ENCODE peak calls at places on chromosomes 12 and 14, in six cellular contexts. C, Q, Y, V, T and S are unnamed samples.
A peak's percentile ranks its signal among the peaks of the same experiment; 100 is the strongest.

GRCh38 chr12:122406701-122407154 is 15.7 kb downstream of the CLIP1 start:
- DNase-seq in Q (peak; percentile 24), V (no peak), Y (no peak), T (no peak), C (no peak), S (no peak)

GRCh38 chr14:58777541-58777979 is 139.8 kb downstream of the DACT1 start:
- DNase-seq in Y (peak; percentile 18), T (no peak), C (no peak), V (no peak), Q (no peak), S (no peak)

GRCh38 chr12:28096649-28097048 is 93.6 kb upstream of the CCDC91 start:
- DNase-seq in Q (no peak), Y (no peak), T (no peak), V (no peak), C (no peak), S (no peak)

GRCh38 chr14:91058017-91058675 is 2.3 kb downstream of the RPS6KA5 start:
- DNase-seq in Q (no peak), Y (no peak), V (no peak), C (no peak), T (no peak), S (no peak)

GRCh38 chr12:12885060-12885792 is 6.1 kb upstream of the GPRC5A start:
- DNase-seq in V (no peak), Y (peak; percentile 18), Q (no peak), T (no peak), C (no peak), S (no peak)

GRCh38 chr12:76866726-76867125 is 12.1 kb downstream of the CSRP2 start:
- DNase-seq in T (no peak), Y (peak; percentile 77), Q (peak; percentile 85), V (no peak), C (no peak), S (no peak)

GRCh38 chr14:71932229-71932951 is at the start of gene RGS6:
- DNase-seq in T (peak; percentile 27), V (peak; percentile 56), C (peak; percentile 52), Y (peak; percentile 91), Q (no peak), S (no peak)

GRCh38 chr12:16198884-16199283 is 78.6 kb downstream of the SLC15A5 start:
- DNase-seq in Y (peak; percentile 53), Q (peak; percentile 98), V (no peak), T (no peak), C (no peak), S (no peak)

GRCh38 chr14:85798852-85799251 is 268.9 kb downstream of the FLRT2 start:
- DNase-seq in V (no peak), T (no peak), C (no peak), Y (no peak), Q (no peak), S (no peak)

GRCh38 chr12:106106129-106106566 is 32.6 kb downstream of the NUAK1 start:
- DNase-seq in T (no peak), C (peak; percentile 36), Q (no peak), Y (no peak), V (no peak), S (no peak)

GRCh38 chr14:90645842-90646443 is 170.3 kb downstream of the TTC7B start:
- DNase-seq in Y (peak; percentile 33), T (no peak), C (no peak), Q (no peak), V (no peak), S (no peak)

GRCh38 chr14:99689266-99690236 is 5.5 kb downstream of the CYP46A1 start:
- DNase-seq in C (no peak), Q (no peak), Y (no peak), T (no peak), V (no peak), S (peak; percentile 38)

GRCh38 chr12:101564912-101565311 is 29.9 kb upstream of the MYBPC1 start:
- DNase-seq in Q (no peak), V (no peak), Y (no peak), C (peak; percentile 1), T (no peak), S (no peak)

GRCh38 chr12:51963477-51963876 is 12.0 kb downstream of the ACVR1B start:
- DNase-seq in Q (no peak), C (no peak), T (no peak), Y (no peak), V (no peak), S (no peak)

GRCh38 chr12:123471374-123472068 is 13.6 kb downstream of the SNRNP35 start:
- DNase-seq in C (no peak), Y (no peak), Q (no peak), T (peak; percentile 67), V (no peak), S (no peak)

GRCh38 chr12:105878964-105879363 is 259.8 kb downstream of the NUAK1 start:
- DNase-seq in Y (no peak), C (no peak), Q (no peak), T (no peak), V (no peak), S (no peak)

GRCh38 chr14:104247336-104248202 is 109.2 kb downstream of the KIF26A start:
- DNase-seq in Q (no peak), Y (no peak), V (peak; percentile 34), C (no peak), T (no peak), S (no peak)

GRCh38 chr12:50925342-50925651 is 27.0 kb upstream of the HIGD1C start:
- DNase-seq in Q (peak; percentile 86), Y (no peak), V (no peak), C (no peak), T (no peak), S (no peak)

GRCh38 chr12:6735448-6736191 is 11.8 kb downstream of the COPS7A start:
- DNase-seq in Q (peak; percentile 39), Y (peak; percentile 74), T (peak; percentile 54), C (peak; percentile 76), V (peak; percentile 77), S (peak; percentile 70)

GRCh38 chr12:95553202-95553943 is 2.1 kb upstream of the USP44 start:
- DNase-seq in V (no peak), C (no peak), Y (no peak), T (no peak), Q (no peak), S (no peak)

GRCh38 chr14:53640695-53641094 is 315.9 kb downstream of the BMP4 start:
- DNase-seq in T (no peak), Q (no peak), V (no peak), C (no peak), Y (no peak), S (no peak)

GRCh38 chr12:125696044-125696443 is 630.8 kb downstream of the AACS start:
- DNase-seq in C (no peak), Q (no peak), Y (no peak), T (no peak), V (no peak), S (no peak)

GRCh38 chr14:63470877-63471565 is 72.2 kb downstream of the PPP2R5E start:
- DNase-seq in Y (no peak), Q (no peak), V (no peak), C (no peak), T (no peak), S (no peak)

GRCh38 chr12:132925597-132926416 is 30.3 kb downstream of the ZNF605 start:
- DNase-seq in Y (no peak), V (no peak), T (no peak), C (no peak), Q (no peak), S (no peak)

GRCh38 chr12:42162198-42162597 is 17.5 kb upstream of the GXYLT1 start:
- DNase-seq in V (no peak), Q (no peak), C (no peak), T (no peak), Y (no peak), S (no peak)

GRCh38 chr14:63454863-63455622 is 88.1 kb downstream of the PPP2R5E start:
- DNase-seq in Y (no peak), T (no peak), C (no peak), Q (no peak), V (no peak), S (no peak)

GRCh38 chr12:34210183-34210582 is 187.9 kb downstream of the ALG10 start:
- DNase-seq in V (no peak), Q (no peak), C (peak; percentile 9), Y (no peak), T (no peak), S (no peak)

DNA sequence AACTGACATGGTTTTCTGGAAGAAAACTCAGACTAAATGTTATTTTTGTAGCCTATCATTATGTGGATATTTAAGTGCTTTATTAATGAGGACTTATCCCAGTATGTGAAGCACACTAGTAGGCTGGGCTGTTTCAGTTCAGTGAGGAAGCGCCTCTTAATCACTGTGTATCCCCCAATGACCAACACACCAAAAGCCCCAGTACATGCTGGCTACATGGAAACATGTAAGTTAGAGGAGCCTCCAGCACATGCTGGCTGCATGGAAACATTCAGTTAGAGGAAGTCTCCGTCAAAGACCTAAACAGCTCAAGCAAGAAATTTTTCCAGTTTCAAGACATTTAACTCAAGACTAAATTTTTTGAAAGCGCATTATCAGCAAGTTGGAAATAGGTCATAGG is 26.8 kb downstream of the DICER1 start:
- DNase-seq in C (no peak), Q (no peak), T (no peak), Y (no peak), V (no peak), S (no peak)
- H3K36me3 ChIP-seq in C (peaks cover 53% of the 10 kb centered on the region), Q (peaks cover 86% of the 10 kb centered on the region), T (peaks cover 73% of the 10 kb centered on the region), Y (peaks cover 3% of the 10 kb centered on the region), V (peaks cover 60% of the 10 kb centered on the region), S (peaks cover 26% of the 10 kb centered on the region)

DNA sequence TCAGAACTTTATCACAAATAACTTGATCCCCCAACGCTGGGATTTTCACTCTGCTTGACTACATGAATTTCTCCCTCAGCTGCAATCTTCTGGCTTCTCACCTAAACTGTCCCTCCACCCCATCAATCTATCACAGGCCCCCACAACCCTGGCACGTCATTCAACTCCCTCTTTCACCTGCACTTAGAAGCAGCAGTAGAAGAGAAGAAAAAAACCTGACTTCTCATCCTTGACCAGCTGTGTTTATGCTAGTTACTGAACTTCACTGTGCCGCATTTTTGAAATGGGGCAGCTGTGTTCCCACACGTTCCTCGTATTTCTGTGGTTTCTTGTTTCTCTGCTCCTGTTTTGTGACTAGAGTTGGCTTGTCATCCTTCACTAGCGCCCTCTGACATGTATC is 35.0 kb downstream of the ITPR2 start:
- DNase-seq in C (no peak), Y (no peak), Q (peak; percentile 43), T (no peak), V (no peak), S (no peak)
- TF ChIP-seq CTCF in C (no peak), Y (no peak), Q (peak; percentile 32), T (no peak), V (no peak), S (no peak)

DNA sequence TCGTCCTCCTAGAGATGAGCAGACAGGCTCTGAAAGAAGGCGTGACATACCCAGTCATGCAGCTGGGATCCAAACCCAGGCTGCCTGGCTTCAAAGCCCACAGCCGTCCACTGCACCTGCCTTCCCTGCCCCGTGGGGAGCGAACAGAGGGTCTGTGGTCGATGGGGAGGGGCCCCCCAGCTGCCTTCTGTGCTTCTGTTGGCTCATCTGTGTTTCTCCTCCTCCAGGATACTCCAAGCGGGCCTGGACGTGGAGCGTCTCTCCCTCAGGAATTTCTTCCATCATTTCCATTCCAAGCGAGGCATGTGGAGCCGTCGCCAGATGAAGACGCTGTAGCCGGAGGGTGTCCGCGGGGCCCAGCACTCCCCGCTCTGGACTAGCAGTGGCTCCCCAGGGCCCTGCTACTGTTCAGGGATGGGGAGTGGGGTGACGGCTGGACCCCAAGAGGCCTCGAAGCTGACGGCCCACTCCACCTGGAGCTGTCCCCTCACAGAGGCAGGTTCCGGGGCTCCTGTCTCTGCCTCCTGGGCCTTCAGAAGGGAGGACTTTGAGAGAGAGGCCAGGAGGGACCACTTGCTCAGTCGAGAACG is 101.5 kb downstream of the B4GALNT3 start:
- DNase-seq in C (no peak), V (no peak), T (no peak), Y (no peak), Q (no peak), S (no peak)
- H3K27ac ChIP-seq in C (no peak overlapping the region), V (peak overlapping the region; percentile 78), T (no peak overlapping the region), Y (no peak overlapping the region), Q (no peak overlapping the region), S (peak overlapping the region; percentile 21)

GRCh38 chr14:46574976-46575375 is 76.6 kb downstream of the RPL10L start:
- DNase-seq in Y (no peak), V (no peak), C (no peak), T (no peak), Q (no peak), S (no peak)
- H3K36me3 ChIP-seq in Y (no peaks in the 10 kb centered on the region), V (no peaks in the 10 kb centered on the region), C (no peaks in the 10 kb centered on the region), T (no peaks in the 10 kb centered on the region), Q (no peaks in the 10 kb centered on the region), S (no peaks in the 10 kb centered on the region)